ENCODE peak calls at places on chromosomes 1 and 21, in seven cellular contexts. O is IMR-90; D is tibial nerve; S is neural progenitor cell; B is esophagus muscularis mucosa; U is lung; X is CD8-positive, alpha-beta memory T cell. N is an unnamed sample. For H3K9me3, the result is how much of the 10 kb centered on the place peaks cover.

GRCh38 chr21:44530903-44531605 is 8.9 kb downstream of the KRTAP10-1 start:
- DNase-seq in O (no peak), D (no peak), S (no peak), B (no peak), U (no peak), X (no peak), N (no peak)

GRCh38 chr1:63730211-63730610 is 43.6 kb upstream of the ROR1 start:
- DNase-seq in O (no peak), D (no peak), S (no peak), B (no peak), U (no peak), X (no peak), N (no peak)

GRCh38 chr1:24321712-24322635 is 2.8 kb downstream of the GRHL3 start:
- DNase-seq in O (peak), D (no peak), S (peak), B (no peak), U (peak), X (peak), N (no peak)

GRCh38 chr1:191279266-191279800 is 801.7 kb upstream of the BRINP3 start:
- DNase-seq in O (no peak), D (no peak), S (no peak), B (no peak), U (no peak), X (no peak), N (no peak)

GRCh38 chr1:171868217-171868616 is 26.9 kb downstream of the DNM3 start:
- DNase-seq in O (no peak), D (no peak), S (no peak), B (no peak), U (no peak), X (no peak), N (no peak)

GRCh38 chr1:200959341-200959985 is 64.1 kb downstream of the KIF21B start:
- DNase-seq in O (no peak), D (no peak), S (peak), B (no peak), U (no peak), X (no peak), N (no peak)

GRCh38 chr1:174659823-174660222 is 212.1 kb downstream of the GPR52 start:
- DNase-seq in O (peak), D (no peak), S (no peak), B (no peak), U (no peak), X (no peak), N (no peak)

GRCh38 chr1:66271904-66272254 is 262.1 kb upstream of the SGIP1 start:
- DNase-seq in O (peak), D (peak), S (no peak), B (no peak), U (no peak), X (no peak), N (peak)

GRCh38 chr1:32465541-32466002 is 700 bp downstream of the ZBTB8B start:
- DNase-seq in O (no peak), D (no peak), S (no peak), B (no peak), U (no peak), X (no peak), N (no peak)

GRCh38 chr1:240210026-240210425 is 118.3 kb downstream of the FMN2 start:
- DNase-seq in O (peak), D (no peak), S (no peak), B (no peak), U (no peak), X (no peak), N (no peak)

GRCh38 chr1:69777423-69777822 is 209.7 kb downstream of the LRRC7 start:
- DNase-seq in O (no peak), D (no peak), S (no peak), B (no peak), U (no peak), X (no peak), N (no peak)

GRCh38 chr1:109932679-109933078 is 22.0 kb downstream of the CSF1 start:
- DNase-seq in O (no peak), D (no peak), S (no peak), B (no peak), U (no peak), X (no peak), N (no peak)

GRCh38 chr1:108816049-108816882 is 40.6 kb downstream of the AKNAD1 start:
- DNase-seq in O (peak), D (peak), S (peak), B (no peak), U (peak), X (no peak), N (peak)

GRCh38 chr1:54275349-54275748 is 75.4 kb downstream of the MRPL37 start:
- DNase-seq in O (peak), D (peak), S (no peak), B (peak), U (peak), X (no peak), N (peak)

GRCh38 chr1:71566413-71566812 is 485.6 kb upstream of the ZRANB2 start:
- DNase-seq in O (no peak), D (no peak), S (no peak), B (no peak), U (no peak), X (no peak), N (no peak)

GRCh38 chr1:1004780-1005697 is 5.1 kb upstream of the HES4 start:
- DNase-seq in O (peak), D (no peak), S (peak), B (no peak), U (peak), X (no peak), N (peak)

GRCh38 chr1:246971322-246971721 is 36.5 kb downstream of the ZNF695 start:
- DNase-seq in O (peak), D (peak), S (peak), B (no peak), U (no peak), X (peak), N (peak)
- H3K9me3 ChIP-seq in O (under half), D (under half), S (under half), B (under half), U (under half), X (under half), N (under half)

DNA sequence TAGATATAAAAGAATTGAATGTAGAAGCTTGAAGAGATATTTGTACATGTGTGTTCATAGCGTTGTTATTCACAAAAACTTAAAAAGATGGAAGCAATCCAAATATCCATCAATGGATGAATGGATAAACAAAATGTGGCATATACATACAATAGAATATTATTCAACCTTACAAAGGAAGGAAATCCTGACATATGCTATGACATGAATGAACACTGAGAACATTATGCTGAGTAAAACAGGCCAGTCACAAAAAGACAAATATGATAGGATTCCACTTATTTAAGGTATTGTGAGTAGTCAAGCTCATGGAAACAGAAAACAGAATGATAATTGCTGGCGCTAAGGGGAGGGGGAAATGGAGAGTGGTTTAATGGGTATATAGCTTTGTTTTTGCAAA is 47.0 kb upstream of the DYRK1A start:
- DNase-seq in O (no peak), D (no peak), S (no peak), B (no peak), U (no peak), X (no peak), N (no peak)
- H3K27ac ChIP-seq in O (no peak), D (no peak), S (no peak), B (no peak), U (no peak), X (no peak), N (no peak)

GRCh38 chr1:25563330-25564215 is 20.2 kb downstream of the LDLRAP1 start:
- DNase-seq in O (no peak), D (no peak), S (no peak), B (no peak), U (no peak), X (no peak), N (no peak)
- H3K4me3 ChIP-seq in O (no peak), D (no peak), S (no peak), B (no peak), U (no peak), X (peak), N (no peak)

GRCh38 chr1:73859227-73859626 is 338.7 kb downstream of the LRRIQ3 start:
- DNase-seq in O (no peak), D (no peak), S (no peak), B (no peak), U (no peak), X (no peak), N (no peak)

GRCh38 chr1:73860421-73860950 is 337.5 kb downstream of the LRRIQ3 start:
- DNase-seq in O (no peak), D (no peak), S (no peak), B (no peak), U (no peak), X (no peak), N (no peak)

DNA sequence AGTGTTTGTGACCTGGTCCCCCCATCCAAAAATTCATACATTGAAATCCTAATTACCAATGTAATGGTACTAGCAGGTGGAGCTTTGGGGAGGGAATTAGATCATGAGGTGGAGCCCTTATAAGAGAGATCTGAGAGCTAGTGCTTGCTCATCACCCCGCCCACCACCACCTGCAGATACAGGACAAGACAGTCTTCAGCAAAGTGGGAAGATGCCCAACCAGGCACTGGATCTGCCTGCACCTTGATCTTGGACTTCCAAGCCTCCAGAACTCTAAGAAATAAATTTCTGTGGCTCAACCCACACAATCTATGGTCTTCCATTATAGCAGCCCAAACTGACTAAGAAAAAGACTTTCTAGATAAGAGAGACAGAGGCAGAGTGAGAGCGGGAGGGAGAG is 343.4 kb downstream of the LRRIQ3 start:
- DNase-seq in O (no peak), D (no peak), S (no peak), B (no peak), U (no peak), X (no peak), N (no peak)
- H3K9me3 ChIP-seq in O (under half), D (under half), S (under half), B (under half), U (under half), X (under half), N (under half)

GRCh38 chr1:10204003-10204642 is 6.2 kb upstream of the KIF1B start:
- DNase-seq in O (no peak), D (no peak), S (peak), B (no peak), U (no peak), X (no peak), N (no peak)
- H3K27ac ChIP-seq in O (no peak), D (no peak), S (no peak), B (no peak), U (no peak), X (no peak), N (peak)

N was measured in gastrocnemius medialis.